ENCODE peak calls at places on chromosomes 7 and 10, in five cellular contexts. Q is dorsolateral prefrontal cortex, S is breast epithelium, V is psoas muscle, Z is esophagus muscularis mucosa. Y is an unnamed sample.

GRCh38 chr10:62059424-62059913 is 158.0 kb downstream of the ARID5B start:
- DNase-seq in Q (no peak), S (no peak), V (no peak), Z (no peak), Y (no peak)

GRCh38 chr10:97570789-97571536 is 1.6 kb upstream of the ANKRD2 start:
- DNase-seq in Q (no peak), S (no peak), V (peak; percentile 56), Z (no peak), Y (no peak)

GRCh38 chr7:120951826-120952225 is 1.2 kb downstream of the ING3 start:
- DNase-seq in Q (no peak), S (no peak), V (no peak), Z (no peak), Y (no peak)

GRCh38 chr7:24716480-24717246 is 40.6 kb downstream of the GSDME start:
- DNase-seq in Q (no peak), S (no peak), V (no peak), Z (peak; percentile 31), Y (peak; percentile 69)

GRCh38 chr7:76165106-76165972 is 36.4 kb upstream of the SRRM3 start:
- DNase-seq in Q (no peak), S (no peak), V (no peak), Z (no peak), Y (no peak)

GRCh38 chr10:25682203-25682950 is 251.7 kb upstream of the MYO3A start:
- DNase-seq in Q (no peak), S (no peak), V (no peak), Z (peak; percentile 84), Y (no peak)

GRCh38 chr7:34760271-34760670 is 102.3 kb downstream of the NPSR1 start:
- DNase-seq in Q (no peak), S (no peak), V (no peak), Z (no peak), Y (no peak)

GRCh38 chr7:12401538-12402364 is 1.9 kb downstream of the VWDE start:
- DNase-seq in Q (no peak), S (no peak), V (no peak), Z (no peak), Y (no peak)

GRCh38 chr7:29311314-29311713 is 116.7 kb downstream of the CHN2 start:
- DNase-seq in Q (no peak), S (no peak), V (no peak), Z (no peak), Y (no peak)

GRCh38 chr10:98886686-98887085 is 349.0 kb downstream of the HPSE2 start:
- DNase-seq in Q (no peak), S (no peak), V (no peak), Z (no peak), Y (no peak)

GRCh38 chr10:86955501-86956194 is 1.8 kb downstream of the MMRN2 start:
- DNase-seq in Q (no peak), S (no peak), V (no peak), Z (no peak), Y (no peak)

GRCh38 chr7:149266451-149266850 is 4.5 kb downstream of the ZNF783 start:
- DNase-seq in Q (no peak), S (no peak), V (no peak), Z (no peak), Y (no peak)

GRCh38 chr10:113264333-113265131 is 288.3 kb upstream of the HABP2 start:
- DNase-seq in Q (no peak), S (no peak), V (no peak), Z (no peak), Y (no peak)

GRCh38 chr10:69826789-69827532 is 25.3 kb downstream of the COL13A1 start:
- DNase-seq in Q (no peak), S (no peak), V (no peak), Z (no peak), Y (no peak)

GRCh38 chr10:124741281-124741921 is 2.8 kb downstream of the FAM53B start:
- DNase-seq in Q (peak; percentile 79), S (peak; percentile 73), V (peak; percentile 84), Z (no peak), Y (peak; percentile 88)
- H3K4me3 ChIP-seq in Q (peak overlapping the region; percentile 63), S (peak overlapping the region; percentile 55), V (peak overlapping the region; percentile 84), Z (peak overlapping the region; percentile 10), Y (peak overlapping the region; percentile 87)

GRCh38 chr10:58319599-58319998 is 15.2 kb upstream of the UBE2D1 start:
- DNase-seq in Q (no peak), S (no peak), V (no peak), Z (no peak), Y (no peak)
- TF ChIP-seq CTCF in Q (no peak), S (no peak), V (no peak), Z (no peak), Y (no peak)

GRCh38 chr10:126098216-126098561 is 201.8 kb downstream of the FANK1 start:
- DNase-seq in Q (no peak), S (no peak), V (no peak), Z (no peak), Y (no peak)
- H3K4me3 ChIP-seq in Q (no peak overlapping the region), S (no peak overlapping the region), V (no peak overlapping the region), Z (no peak overlapping the region), Y (no peak overlapping the region)

GRCh38 chr10:22615101-22615500 is 99.3 kb downstream of the PIP4K2A start:
- DNase-seq in Q (no peak), S (no peak), V (no peak), Z (no peak), Y (no peak)

GRCh38 chr10:22615819-22616499 is 98.4 kb downstream of the PIP4K2A start:
- DNase-seq in Q (peak; percentile 79), S (no peak), V (no peak), Z (no peak), Y (no peak)

GRCh38 chr10:22619111-22619510 is 95.3 kb downstream of the PIP4K2A start:
- DNase-seq in Q (no peak), S (no peak), V (no peak), Z (no peak), Y (no peak)

GRCh38 chr10:22618081-22618785 is 96.1 kb downstream of the PIP4K2A start:
- DNase-seq in Q (no peak), S (no peak), V (no peak), Z (no peak), Y (no peak)

DNA sequence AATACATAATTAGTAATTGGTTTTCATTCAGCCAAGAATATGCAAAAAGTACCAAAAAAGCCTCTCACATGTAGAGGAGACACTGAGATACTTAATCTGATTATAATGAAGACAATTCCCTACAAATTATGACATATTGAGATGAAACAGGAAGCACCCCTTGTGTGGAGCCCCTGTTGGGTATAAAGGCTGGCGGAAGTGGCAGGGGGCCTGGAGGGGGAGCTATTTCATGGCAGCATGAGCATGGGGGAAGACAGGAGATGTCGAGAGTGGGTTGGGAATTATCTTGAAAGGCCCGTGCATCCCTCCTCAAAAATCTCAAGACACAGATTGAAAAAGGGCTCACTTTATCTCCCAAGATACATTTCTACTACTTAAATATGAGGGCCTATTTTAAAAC is 96.9 kb downstream of the PIP4K2A start:
- DNase-seq in Q (no peak), S (no peak), V (no peak), Z (no peak), Y (no peak)
- TF ChIP-seq CTCF in Q (no peak), S (no peak), V (no peak), Z (no peak), Y (no peak)

GRCh38 chr10:13720699-13721098 is 133.9 kb downstream of the PRPF18 start:
- DNase-seq in Q (no peak), S (no peak), V (no peak), Z (no peak), Y (no peak)

GRCh38 chr10:13719411-13719810 is 132.6 kb downstream of the PRPF18 start:
- DNase-seq in Q (no peak), S (no peak), V (no peak), Z (no peak), Y (no peak)

GRCh38 chr10:13717571-13717935 is 130.8 kb downstream of the PRPF18 start:
- DNase-seq in Q (no peak), S (no peak), V (no peak), Z (no peak), Y (no peak)

GRCh38 chr10:13717936-13718772 is 131.4 kb downstream of the PRPF18 start:
- DNase-seq in Q (no peak), S (peak; percentile 80), V (peak; percentile 77), Z (no peak), Y (no peak)

GRCh38 chr10:13718820-13719219 is 132.1 kb downstream of the PRPF18 start:
- DNase-seq in Q (no peak), S (no peak), V (no peak), Z (no peak), Y (no peak)
- H3K4me3 ChIP-seq in Q (no peak overlapping the region), S (peak overlapping the region; percentile 57), V (no peak overlapping the region), Z (no peak overlapping the region), Y (no peak overlapping the region)

GRCh38 chr7:151019130-151019447 is 5.2 kb downstream of the ATG9B start:
- DNase-seq in Q (no peak), S (no peak), V (no peak), Z (no peak), Y (no peak)

GRCh38 chr7:151016942-151017341 is 7.4 kb downstream of the ATG9B start:
- DNase-seq in Q (no peak), S (no peak), V (no peak), Z (no peak), Y (no peak)

GRCh38 chr7:151017370-151017952 is 6.8 kb downstream of the ATG9B start:
- DNase-seq in Q (no peak), S (no peak), V (no peak), Z (no peak), Y (no peak)

GRCh38 chr7:151017953-151018420 is 6.3 kb downstream of the ATG9B start:
- DNase-seq in Q (peak; percentile 59), S (peak; percentile 30), V (peak; percentile 69), Z (no peak), Y (no peak)

GRCh38 chr7:151018421-151019129 is 5.7 kb downstream of the ATG9B start:
- DNase-seq in Q (no peak), S (no peak), V (no peak), Z (no peak), Y (no peak)
- TF ChIP-seq CTCF in Q (no peak), S (no peak), V (no peak), Z (no peak), Y (no peak)

DNA sequence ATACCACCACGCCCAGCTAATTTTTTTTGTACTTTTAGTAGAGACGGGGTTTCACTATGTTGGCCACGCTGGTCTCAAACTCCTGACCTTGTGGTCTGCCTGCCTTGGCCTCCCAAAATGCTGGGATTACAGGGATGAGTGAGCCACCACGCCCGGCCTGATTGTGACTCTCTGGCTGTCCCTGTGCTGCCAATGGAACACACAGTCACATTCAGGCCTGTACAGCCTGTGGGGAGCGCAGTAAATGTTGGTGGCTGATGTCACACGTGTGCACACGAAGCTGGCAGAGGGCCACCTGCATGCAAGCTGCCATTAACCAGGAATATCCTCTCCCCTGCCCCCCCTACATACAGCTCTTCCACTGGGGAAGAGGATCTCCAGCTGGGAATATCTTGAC is 22.1 kb downstream of the POLL start:
- DNase-seq in Q (no peak), S (no peak), V (no peak), Z (no peak), Y (no peak)
- H3K4me3 ChIP-seq in Q (no peak overlapping the region), S (peak overlapping the region; percentile 47), V (no peak overlapping the region), Z (no peak overlapping the region), Y (no peak overlapping the region)

Y was measured in vagina.